ENCODE peak calls at places on chromosome 21, in ten cellular contexts. One of them, this sample, is unnamed. For H3K9me3, the result is how much of the 10 kb centered on the place peaks cover.

GRCh38 chr21:46527801-46528200 is 69.1 kb downstream of the DIP2A start:
- DNase-seq in endodermal cell: no peak
- DNase-seq in A549: no peak
- DNase-seq in esophagus muscularis mucosa: no peak
- DNase-seq in stomach: no peak
- DNase-seq in tibial nerve: no peak
- DNase-seq in breast epithelium: no peak
- DNase-seq in IMR-90: no peak
- DNase-seq in lower lobe of right lung: no peak
- DNase-seq in tibial artery: no peak
- DNase-seq in this sample: no peak

GRCh38 chr21:28272272-28272992 is 720.2 kb downstream of the LTN1 start:
- DNase-seq in lower lobe of right lung: no peak
- DNase-seq in IMR-90: peak
- DNase-seq in breast epithelium: no peak
- DNase-seq in esophagus muscularis mucosa: no peak
- DNase-seq in A549: no peak
- DNase-seq in tibial artery: no peak
- DNase-seq in stomach: no peak
- DNase-seq in tibial nerve: no peak
- DNase-seq in endodermal cell: no peak
- DNase-seq in this sample: no peak

GRCh38 chr21:42232176-42232825 is 13.4 kb downstream of the ABCG1 start:
- DNase-seq in tibial nerve: no peak
- DNase-seq in tibial artery: no peak
- DNase-seq in stomach: no peak
- DNase-seq in IMR-90: no peak
- DNase-seq in esophagus muscularis mucosa: no peak
- DNase-seq in breast epithelium: no peak
- DNase-seq in A549: no peak
- DNase-seq in lower lobe of right lung: peak
- DNase-seq in endodermal cell: no peak
- DNase-seq in this sample: no peak

GRCh38 chr21:34807146-34807880 is 138.5 kb downstream of the CLIC6 start:
- DNase-seq in tibial artery: no peak
- DNase-seq in IMR-90: peak
- DNase-seq in stomach: no peak
- DNase-seq in esophagus muscularis mucosa: no peak
- DNase-seq in breast epithelium: no peak
- DNase-seq in lower lobe of right lung: no peak
- DNase-seq in A549: peak
- DNase-seq in endodermal cell: peak
- DNase-seq in tibial nerve: no peak
- DNase-seq in this sample: peak

GRCh38 chr21:43287111-43287973 is 118.5 kb downstream of the CRYAA start:
- DNase-seq in stomach: peak
- DNase-seq in lower lobe of right lung: peak
- DNase-seq in tibial artery: no peak
- DNase-seq in endodermal cell: no peak
- DNase-seq in esophagus muscularis mucosa: no peak
- DNase-seq in breast epithelium: no peak
- DNase-seq in A549: no peak
- DNase-seq in IMR-90: no peak
- DNase-seq in tibial nerve: no peak
- DNase-seq in this sample: no peak

GRCh38 chr21:41725421-41726021 is 41.3 kb downstream of the RIPK4 start:
- DNase-seq in lower lobe of right lung: no peak
- DNase-seq in endodermal cell: peak
- DNase-seq in esophagus muscularis mucosa: no peak
- DNase-seq in stomach: no peak
- DNase-seq in breast epithelium: no peak
- DNase-seq in IMR-90: no peak
- DNase-seq in tibial nerve: no peak
- DNase-seq in A549: no peak
- DNase-seq in tibial artery: no peak
- DNase-seq in this sample: no peak

GRCh38 chr21:35993875-35994490 is 66.3 kb downstream of the SETD4 start:
- DNase-seq in tibial nerve: no peak
- DNase-seq in A549: no peak
- DNase-seq in breast epithelium: no peak
- DNase-seq in endodermal cell: no peak
- DNase-seq in lower lobe of right lung: no peak
- DNase-seq in stomach: no peak
- DNase-seq in esophagus muscularis mucosa: no peak
- DNase-seq in tibial artery: no peak
- DNase-seq in IMR-90: no peak
- DNase-seq in this sample: no peak

GRCh38 chr21:21200939-21201610 is 202.9 kb downstream of the NCAM2 start:
- DNase-seq in tibial artery: no peak
- DNase-seq in A549: no peak
- DNase-seq in tibial nerve: no peak
- DNase-seq in breast epithelium: no peak
- DNase-seq in endodermal cell: no peak
- DNase-seq in IMR-90: peak
- DNase-seq in lower lobe of right lung: no peak
- DNase-seq in esophagus muscularis mucosa: no peak
- DNase-seq in stomach: no peak
- DNase-seq in this sample: no peak

GRCh38 chr21:30710499-30710898 is 8.1 kb downstream of the KRTAP21-3 start:
- DNase-seq in A549: no peak
- DNase-seq in tibial artery: no peak
- DNase-seq in endodermal cell: no peak
- DNase-seq in IMR-90: no peak
- DNase-seq in lower lobe of right lung: no peak
- DNase-seq in breast epithelium: no peak
- DNase-seq in stomach: no peak
- DNase-seq in esophagus muscularis mucosa: no peak
- DNase-seq in tibial nerve: no peak
- DNase-seq in this sample: no peak

GRCh38 chr21:40902299-40902698 is 55.3 kb upstream of the DSCAM start:
- DNase-seq in tibial artery: no peak
- DNase-seq in IMR-90: no peak
- DNase-seq in A549: no peak
- DNase-seq in endodermal cell: no peak
- DNase-seq in stomach: peak
- DNase-seq in tibial nerve: no peak
- DNase-seq in lower lobe of right lung: no peak
- DNase-seq in breast epithelium: no peak
- DNase-seq in esophagus muscularis mucosa: no peak
- DNase-seq in this sample: no peak

GRCh38 chr21:41642399-41642798 is 124.5 kb downstream of the RIPK4 start:
- DNase-seq in lower lobe of right lung: no peak
- DNase-seq in A549: no peak
- DNase-seq in tibial artery: no peak
- DNase-seq in endodermal cell: no peak
- DNase-seq in IMR-90: peak
- DNase-seq in esophagus muscularis mucosa: no peak
- DNase-seq in breast epithelium: no peak
- DNase-seq in stomach: no peak
- DNase-seq in tibial nerve: no peak
- DNase-seq in this sample: no peak

GRCh38 chr21:31140025-31140424 is 101.7 kb upstream of the KRTAP19-8 start:
- DNase-seq in tibial artery: no peak
- DNase-seq in lower lobe of right lung: no peak
- DNase-seq in IMR-90: no peak
- DNase-seq in esophagus muscularis mucosa: no peak
- DNase-seq in stomach: no peak
- DNase-seq in breast epithelium: no peak
- DNase-seq in tibial nerve: no peak
- DNase-seq in A549: no peak
- DNase-seq in endodermal cell: no peak
- DNase-seq in this sample: no peak

GRCh38 chr21:46625759-46626158 is 9.7 kb upstream of the PRMT2 start:
- DNase-seq in IMR-90: no peak
- DNase-seq in endodermal cell: no peak
- DNase-seq in A549: no peak
- DNase-seq in stomach: no peak
- DNase-seq in breast epithelium: no peak
- DNase-seq in esophagus muscularis mucosa: no peak
- DNase-seq in lower lobe of right lung: no peak
- DNase-seq in tibial nerve: no peak
- DNase-seq in tibial artery: no peak
- DNase-seq in this sample: no peak

GRCh38 chr21:45601551-45601950 is 42.0 kb upstream of the PCBP3 start:
- DNase-seq in IMR-90: no peak
- DNase-seq in endodermal cell: peak
- DNase-seq in tibial nerve: no peak
- DNase-seq in A549: no peak
- DNase-seq in breast epithelium: peak
- DNase-seq in esophagus muscularis mucosa: no peak
- DNase-seq in stomach: no peak
- DNase-seq in tibial artery: no peak
- DNase-seq in lower lobe of right lung: no peak
- DNase-seq in this sample: no peak

GRCh38 chr21:29360799-29361765 is 62.4 kb downstream of the BACH1 start:
- DNase-seq in IMR-90: peak
- DNase-seq in breast epithelium: no peak
- DNase-seq in lower lobe of right lung: no peak
- DNase-seq in stomach: no peak
- DNase-seq in tibial nerve: no peak
- DNase-seq in esophagus muscularis mucosa: no peak
- DNase-seq in endodermal cell: no peak
- DNase-seq in tibial artery: no peak
- DNase-seq in A549: peak
- DNase-seq in this sample: no peak
- TF ChIP-seq CTCF in IMR-90: no peak
- TF ChIP-seq CTCF in breast epithelium: peak
- TF ChIP-seq CTCF in lower lobe of right lung: no peak
- TF ChIP-seq CTCF in stomach: peak
- TF ChIP-seq CTCF in tibial nerve: no peak
- TF ChIP-seq CTCF in esophagus muscularis mucosa: no peak
- TF ChIP-seq CTCF in endodermal cell: peak
- TF ChIP-seq CTCF in tibial artery: no peak
- TF ChIP-seq CTCF in A549: no peak
- TF ChIP-seq CTCF in this sample: peak

DNA sequence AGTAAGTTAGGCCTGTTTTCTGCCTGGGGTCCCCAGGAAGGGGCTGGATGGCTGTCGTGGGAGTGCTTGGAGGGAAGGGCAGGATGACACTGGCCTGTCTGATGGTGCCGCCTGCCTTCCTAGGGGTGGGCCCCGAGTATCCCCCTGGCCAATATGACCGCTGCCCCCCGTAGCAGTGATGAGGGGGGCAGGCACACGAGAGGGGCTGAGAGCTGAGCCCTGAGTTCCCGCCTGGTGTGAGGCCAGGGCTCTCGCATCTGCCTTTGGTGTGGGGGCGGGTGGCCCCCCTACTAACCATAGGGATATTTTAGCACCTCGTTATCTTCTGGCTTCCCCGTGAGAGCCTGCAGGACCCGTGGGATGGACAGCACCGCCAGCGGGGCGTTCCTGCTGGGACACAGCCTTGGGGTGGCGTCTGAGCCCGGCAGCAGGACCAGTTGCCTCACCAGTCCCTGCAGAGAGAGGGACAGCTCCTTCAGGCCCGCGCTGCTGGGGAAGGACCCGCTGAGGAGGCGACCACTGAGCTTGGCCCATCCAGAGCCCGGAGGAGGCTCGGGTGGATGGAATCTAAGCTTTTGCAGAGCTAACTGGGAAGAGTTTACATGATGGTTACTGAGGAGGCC is 10.4 kb downstream of the KRTAP10-1 start:
- DNase-seq in tibial nerve: no peak
- DNase-seq in breast epithelium: peak
- DNase-seq in IMR-90: no peak
- DNase-seq in endodermal cell: peak
- DNase-seq in tibial artery: peak
- DNase-seq in esophagus muscularis mucosa: no peak
- DNase-seq in lower lobe of right lung: no peak
- DNase-seq in stomach: no peak
- DNase-seq in A549: no peak
- DNase-seq in this sample: no peak
- H3K9me3 ChIP-seq in tibial nerve: under half
- H3K9me3 ChIP-seq in breast epithelium: under half
- H3K9me3 ChIP-seq in IMR-90: under half
- H3K9me3 ChIP-seq in endodermal cell: under half
- H3K9me3 ChIP-seq in tibial artery: under half
- H3K9me3 ChIP-seq in esophagus muscularis mucosa: under half
- H3K9me3 ChIP-seq in lower lobe of right lung: under half
- H3K9me3 ChIP-seq in stomach: under half
- H3K9me3 ChIP-seq in A549: under half
- H3K9me3 ChIP-seq in this sample: under half

DNA sequence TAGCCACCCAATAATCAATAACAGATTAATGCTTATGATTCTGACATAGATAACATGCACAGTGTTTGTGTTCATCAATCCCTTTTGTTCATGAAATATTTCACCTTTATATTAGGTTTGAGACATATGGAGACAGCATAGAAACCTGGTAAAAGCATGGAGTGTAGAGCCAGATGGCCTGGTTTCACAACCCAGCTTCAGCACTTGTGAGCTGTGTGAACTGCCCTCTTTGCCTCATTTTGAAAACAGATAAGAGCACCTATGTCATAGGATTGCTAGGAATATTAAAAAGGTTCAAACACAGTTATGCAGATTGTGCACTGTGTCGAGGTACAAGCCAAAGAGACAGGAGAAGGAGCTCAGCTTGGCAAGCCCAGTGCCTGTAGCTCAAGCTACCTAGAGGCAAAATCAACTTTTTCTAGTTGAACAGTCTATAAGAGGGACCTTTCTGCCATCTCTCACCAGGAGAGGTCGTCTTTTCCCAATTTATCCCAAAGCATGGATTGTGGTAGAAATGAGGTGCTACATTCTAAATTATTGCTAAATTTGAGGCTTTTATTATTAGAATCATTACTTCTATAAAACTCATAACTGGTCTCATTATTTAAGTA is 5.0 kb downstream of the CHODL start:
- DNase-seq in endodermal cell: peak
- DNase-seq in stomach: no peak
- DNase-seq in esophagus muscularis mucosa: no peak
- DNase-seq in tibial artery: no peak
- DNase-seq in lower lobe of right lung: no peak
- DNase-seq in breast epithelium: no peak
- DNase-seq in IMR-90: no peak
- DNase-seq in A549: no peak
- DNase-seq in tibial nerve: no peak
- DNase-seq in this sample: no peak
- TF ChIP-seq CTCF in endodermal cell: peak
- TF ChIP-seq CTCF in stomach: no peak
- TF ChIP-seq CTCF in esophagus muscularis mucosa: no peak
- TF ChIP-seq CTCF in tibial artery: no peak
- TF ChIP-seq CTCF in lower lobe of right lung: no peak
- TF ChIP-seq CTCF in breast epithelium: no peak
- TF ChIP-seq CTCF in IMR-90: no peak
- TF ChIP-seq CTCF in A549: no peak
- TF ChIP-seq CTCF in tibial nerve: no peak
- TF ChIP-seq CTCF in this sample: no peak

DNA sequence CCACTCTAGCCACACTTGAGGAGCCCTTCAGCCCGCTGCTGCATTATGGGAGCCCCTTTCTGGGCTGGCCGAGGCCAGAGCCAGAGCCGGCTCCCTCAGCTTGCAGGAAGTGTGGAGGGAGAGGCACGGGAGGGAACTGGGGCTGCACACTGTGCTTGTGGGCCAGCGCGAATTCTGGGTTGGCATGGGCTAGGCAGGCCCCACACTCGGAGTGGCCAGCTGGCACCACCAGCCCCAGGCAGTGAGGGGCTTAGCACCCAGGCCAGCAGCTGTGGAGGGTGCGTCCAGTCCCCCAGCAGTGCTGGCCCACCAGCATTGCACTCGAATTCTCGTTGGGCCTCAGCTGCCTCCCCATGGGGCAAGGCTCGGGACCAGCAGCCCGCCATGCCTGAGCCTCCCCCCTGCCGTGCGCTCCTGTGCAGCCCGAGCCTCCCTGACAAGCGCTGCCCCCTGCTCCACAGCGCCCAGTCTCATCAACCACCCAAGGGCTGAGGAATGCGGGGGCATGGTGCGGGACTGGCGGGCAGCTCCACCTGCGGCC is 785.9 kb upstream of the TPTE start:
- DNase-seq in A549: no peak
- DNase-seq in breast epithelium: no peak
- DNase-seq in stomach: no peak
- DNase-seq in IMR-90: no peak
- DNase-seq in tibial artery: no peak
- DNase-seq in endodermal cell: no peak
- DNase-seq in esophagus muscularis mucosa: peak
- DNase-seq in lower lobe of right lung: no peak
- DNase-seq in tibial nerve: no peak
- DNase-seq in this sample: no peak
- H3K9me3 ChIP-seq in A549: under half
- H3K9me3 ChIP-seq in breast epithelium: under half
- H3K9me3 ChIP-seq in stomach: under half
- H3K9me3 ChIP-seq in IMR-90: under half
- H3K9me3 ChIP-seq in tibial artery: under half
- H3K9me3 ChIP-seq in endodermal cell: half or more
- H3K9me3 ChIP-seq in esophagus muscularis mucosa: under half
- H3K9me3 ChIP-seq in lower lobe of right lung: under half
- H3K9me3 ChIP-seq in tibial nerve: under half
- H3K9me3 ChIP-seq in this sample: under half